ENCODE peak calls at places on chromosomes 7 and 10, in five cellular contexts. X, L, H, M and P are unnamed samples.

GRCh38 chr7:20438665-20439376 is 108.1 kb downstream of the ITGB8 start:
- DNase-seq in L (no peak), X (no peak), M (no peak), H (no peak), P (no peak)

GRCh38 chr7:151233111-151233701 is 923 bp downstream of the CHPF2 start:
- DNase-seq in H (peak; percentile 35), L (peak; percentile 89), X (peak; percentile 56), M (peak; percentile 82), P (peak; percentile 84)

GRCh38 chr10:73625004-73625883 is 16.0 kb downstream of the MYOZ1 start:
- DNase-seq in X (peak; percentile 27), H (no peak), M (peak; percentile 24), L (peak; percentile 25), P (peak; percentile 31)

GRCh38 chr7:24576171-24577052 is 3.2 kb downstream of the PALS2 start:
- DNase-seq in M (peak; percentile 76), H (peak; percentile 75), L (peak; percentile 77), X (peak; percentile 72), P (peak; percentile 86)

GRCh38 chr7:28037220-28038010 is 143.2 kb downstream of the JAZF1 start:
- DNase-seq in L (peak; percentile 98), X (peak; percentile 95), M (peak; percentile 97), H (peak; percentile 92), P (peak; percentile 94)

GRCh38 chr10:31136951-31137885 is 105.6 kb upstream of the ZNF438 start:
- DNase-seq in L (peak; percentile 69), M (peak; percentile 68), X (no peak), H (no peak), P (peak; percentile 25)

GRCh38 chr10:109987413-109987812 is 20.4 kb upstream of the ADD3 start:
- DNase-seq in L (peak; percentile 89), M (peak; percentile 67), X (no peak), H (no peak), P (peak; percentile 84)

GRCh38 chr7:81186691-81187090 is 267.8 kb upstream of the SEMA3C start:
- DNase-seq in H (no peak), M (peak; percentile 52), L (peak; percentile 24), X (no peak), P (peak; percentile 44)

GRCh38 chr10:13458107-13458761 is 70.6 kb downstream of the BEND7 start:
- DNase-seq in H (no peak), X (no peak), L (peak; percentile 45), M (no peak), P (no peak)

GRCh38 chr10:5547934-5548660 is 23.3 kb downstream of the CALML3 start:
- DNase-seq in M (no peak), H (no peak), L (no peak), X (peak; percentile 75), P (no peak)

GRCh38 chr7:153185936-153186335 is 426.4 kb downstream of the ACTR3B start:
- DNase-seq in X (no peak), M (no peak), H (no peak), L (no peak), P (no peak)

GRCh38 chr10:132674311-132674710 is 111.6 kb downstream of the NKX6-2 start:
- DNase-seq in H (no peak), X (no peak), M (no peak), L (no peak), P (no peak)

GRCh38 chr7:71239517-71239916 is 107.6 kb downstream of the GALNT17 start:
- DNase-seq in L (no peak), X (no peak), M (no peak), H (no peak), P (no peak)

GRCh38 chr7:128672927-128673517 is 930 bp downstream of the GARIN1A start:
- DNase-seq in H (no peak), L (peak; percentile 24), M (peak; percentile 34), X (peak; percentile 43), P (peak; percentile 36)

GRCh38 chr10:115093286-115093775 is at the start of gene ATRNL1:
- DNase-seq in M (peak; percentile 5), H (no peak), L (no peak), X (peak; percentile 24), P (peak; percentile 5)

GRCh38 chr10:100963826-100964225 is 5.5 kb upstream of the SEMA4G start:
- DNase-seq in L (no peak), H (no peak), M (no peak), X (no peak), P (no peak)

GRCh38 chr10:85651507-85651902 is 715.1 kb downstream of the GRID1 start:
- DNase-seq in X (no peak), H (no peak), L (no peak), M (no peak), P (no peak)

GRCh38 chr7:29622335-29623265 is 59.0 kb downstream of the PRR15 start:
- DNase-seq in M (peak; percentile 77), H (peak; percentile 88), L (peak; percentile 85), X (peak; percentile 61), P (peak; percentile 87)

GRCh38 chr10:123974406-123974805 is 82.8 kb upstream of the CPXM2 start:
- DNase-seq in M (peak; percentile 17), L (peak; percentile 20), H (peak; percentile 63), X (peak; percentile 79), P (peak; percentile 55)
- H3K4me3 ChIP-seq in M (no peak overlapping the region), L (no peak overlapping the region), H (no peak overlapping the region), X (no peak overlapping the region), P (no peak overlapping the region)

DNA sequence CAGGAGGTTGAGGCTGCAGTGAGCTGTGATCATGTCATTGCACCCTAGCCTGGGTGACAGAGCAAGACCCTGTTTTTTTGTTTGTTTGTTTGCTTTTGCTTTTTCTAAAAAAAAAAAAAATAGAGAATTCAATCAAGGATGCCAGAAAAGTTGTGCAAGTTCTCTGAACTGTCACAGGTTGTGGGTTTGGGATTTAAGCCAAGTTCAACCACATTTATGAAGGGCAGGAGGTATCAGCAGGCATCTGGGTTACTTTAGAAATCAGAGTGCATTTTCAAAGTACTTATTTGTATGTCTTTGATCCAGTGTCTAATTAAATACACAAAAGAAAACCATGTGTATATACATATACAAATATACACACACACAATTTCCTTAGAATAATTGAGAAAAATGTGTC is 151.2 kb upstream of the MINDY3 start:
- DNase-seq in L (no peak), M (no peak), X (no peak), H (no peak), P (no peak)
- TF ChIP-seq CTCF in L (no peak), M (no peak), X (no peak), H (no peak), P (no peak)

GRCh38 chr7:142642316-142642715 is 107.0 kb upstream of the PRSS1 start:
- DNase-seq in M (no peak), X (no peak), L (no peak), H (no peak), P (no peak)

GRCh38 chr7:142646274-142646895 is 102.9 kb upstream of the PRSS1 start:
- DNase-seq in M (no peak), H (no peak), X (no peak), L (no peak), P (no peak)

GRCh38 chr7:142647749-142648148 is 101.5 kb upstream of the PRSS1 start:
- DNase-seq in X (no peak), H (no peak), L (no peak), M (no peak), P (no peak)

GRCh38 chr7:142645777-142646176 is 103.5 kb upstream of the PRSS1 start:
- DNase-seq in L (no peak), X (no peak), M (no peak), H (no peak), P (no peak)
- H3K4me3 ChIP-seq in L (no peak overlapping the region), X (no peak overlapping the region), M (no peak overlapping the region), H (no peak overlapping the region), P (no peak overlapping the region)

GRCh38 chr7:66502230-66503035 is 126.2 kb upstream of the KCTD7 start:
- DNase-seq in X (no peak), M (no peak), H (no peak), L (no peak), P (no peak)
- TF ChIP-seq CTCF in X (no peak), M (no peak), H (peak; percentile 5), L (no peak), P (peak; percentile 9)

GRCh38 chr7:19016140-19016539 is 101.3 kb downstream of the TWIST1 start:
- DNase-seq in H (no peak), M (no peak), X (no peak), L (peak; percentile 80), P (peak; percentile 70)

GRCh38 chr7:19023477-19023876 is 94.0 kb downstream of the TWIST1 start:
- DNase-seq in L (no peak), M (no peak), X (no peak), H (no peak), P (no peak)

GRCh38 chr7:19017374-19017773 is 100.1 kb downstream of the TWIST1 start:
- DNase-seq in X (no peak), H (no peak), L (no peak), M (no peak), P (no peak)

GRCh38 chr7:19020711-19021110 is 96.7 kb downstream of the TWIST1 start:
- DNase-seq in L (peak; percentile 41), H (no peak), M (no peak), X (no peak), P (no peak)

DNA sequence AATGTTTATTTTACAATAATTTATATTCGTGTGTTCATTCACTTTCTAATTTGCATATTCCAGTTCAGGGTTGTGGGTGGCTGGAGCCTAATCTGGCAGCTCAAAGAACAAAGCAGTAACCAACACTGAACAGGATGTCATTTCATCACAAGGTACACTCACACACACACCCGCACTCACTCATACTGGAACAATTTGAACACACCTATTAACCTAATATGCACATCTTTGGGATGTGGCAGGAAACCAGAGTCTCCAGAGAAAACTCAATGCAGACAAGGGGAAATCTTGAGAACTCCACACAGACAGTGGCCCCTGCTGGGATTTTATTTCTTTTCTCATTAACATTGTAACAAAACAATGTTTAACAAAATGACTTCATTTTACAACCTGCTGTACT is 97.4 kb downstream of the TWIST1 start:
- DNase-seq in X (no peak), H (no peak), M (no peak), L (no peak), P (no peak)
- H3K4me3 ChIP-seq in X (no peak overlapping the region), H (no peak overlapping the region), M (no peak overlapping the region), L (no peak overlapping the region), P (no peak overlapping the region)

GRCh38 chr10:107544706-107545520 is 380.4 kb upstream of the SORCS1 start:
- DNase-seq in M (no peak), X (no peak), L (no peak), H (no peak), P (no peak)
- TF ChIP-seq CTCF in M (no peak), X (no peak), L (no peak), H (no peak), P (no peak)

GRCh38 chr10:130141878-130142277 is 5.7 kb downstream of the GLRX3 start:
- DNase-seq in X (no peak), L (no peak), M (no peak), H (no peak), P (no peak)
- H3K4me3 ChIP-seq in X (no peak overlapping the region), L (no peak overlapping the region), M (no peak overlapping the region), H (no peak overlapping the region), P (no peak overlapping the region)

DNA sequence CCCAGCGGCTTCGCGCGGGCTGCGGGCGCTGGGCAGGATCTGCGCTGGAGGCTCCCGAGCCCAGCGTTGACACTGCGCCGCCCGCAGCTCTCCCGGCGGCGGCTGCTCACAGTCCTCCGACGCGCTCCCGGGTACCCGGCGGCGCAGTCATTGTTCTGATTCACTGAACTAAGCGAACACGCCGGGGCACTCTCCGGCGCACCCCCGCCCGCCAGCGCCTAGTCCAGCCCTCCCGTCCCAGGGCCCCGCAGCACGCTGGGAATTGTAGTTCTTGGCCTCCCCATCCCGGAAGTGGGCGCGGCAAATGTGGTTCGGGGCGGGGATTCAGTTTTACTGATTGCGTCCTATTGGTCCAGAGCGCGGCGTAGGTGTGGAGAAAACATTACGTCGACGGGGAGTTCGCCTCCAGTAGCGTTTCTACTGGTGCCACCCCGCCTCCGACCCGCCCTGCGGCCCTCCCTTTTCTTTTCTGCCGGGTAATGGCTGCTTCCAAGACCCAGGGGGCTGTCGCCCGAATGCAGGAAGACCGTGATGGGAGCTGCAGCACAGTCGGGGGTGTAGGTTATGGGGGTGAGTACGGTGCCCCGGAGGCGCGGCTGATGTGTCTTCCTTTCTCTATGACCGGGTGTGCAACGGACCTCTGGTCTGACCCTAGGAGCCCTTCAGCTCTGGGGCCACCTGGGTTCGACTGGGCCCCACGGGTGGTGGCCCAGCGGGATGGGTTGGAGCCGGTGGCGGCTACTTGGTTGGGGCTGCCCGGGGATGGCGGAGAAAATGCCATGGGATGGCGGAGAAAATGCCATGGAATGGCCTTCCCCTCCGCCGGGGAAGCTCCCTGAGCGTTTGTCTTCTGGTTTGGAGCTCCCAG is at the start of the genes DOCK4 and ZNF277:
- DNase-seq in L (peak; percentile 99), M (peak; percentile 99), H (peak; percentile 98), X (peak; percentile 99), P (peak; percentile 99)
- TF ChIP-seq CTCF in L (no peak), M (peak; percentile 1), H (no peak), X (no peak), P (no peak)